ENCODE peak calls at places on chromosomes 16 and 17, in seven cellular contexts. I is HFF-Myc; J is progenitor cell of endocrine pancreas; E is omental fat pad; F is thoracic aorta; X is mesothelial cell of epicardium; N is activated CD8-positive, alpha-beta T cell treated with anti-CD3 and anti-CD28 coated beads for 36 hours. V is an unnamed sample.

GRCh38 chr16:60945225-60945624 is 1091.0 kb downstream of the CDH8 start:
- DNase-seq in J (peak; percentile 55), E (no peak), N (no peak), I (no peak), X (peak; percentile 54), F (no peak), V (peak; percentile 45)

GRCh38 chr17:49549311-49549605 is 26.4 kb upstream of the NXPH3 start:
- DNase-seq in E (no peak), J (no peak), X (no peak), I (no peak), N (no peak), F (no peak), V (no peak)

GRCh38 chr16:11052080-11052808 is 107.9 kb downstream of the CLEC16A start:
- DNase-seq in J (no peak), E (no peak), N (peak; percentile 93), I (no peak), X (no peak), F (no peak), V (no peak)

GRCh38 chr17:6047966-6048365 is 22.2 kb upstream of the WSCD1 start:
- DNase-seq in X (no peak), F (no peak), I (no peak), E (no peak), J (no peak), N (no peak), V (no peak)

GRCh38 chr16:28205974-28206373 is 5.8 kb downstream of the XPO6 start:
- DNase-seq in J (no peak), X (no peak), F (no peak), E (no peak), I (no peak), N (no peak), V (no peak)

GRCh38 chr17:79531191-79531590 is 79.7 kb downstream of the RBFOX3 start:
- DNase-seq in I (no peak), J (no peak), E (no peak), F (no peak), N (no peak), X (no peak), V (no peak)

GRCh38 chr17:61658183-61658582 is 67.2 kb upstream of the NACA2 start:
- DNase-seq in E (no peak), N (no peak), F (no peak), I (no peak), J (no peak), X (no peak), V (no peak)

GRCh38 chr17:11981862-11982261 is 15.4 kb downstream of the ZNF18 start:
- DNase-seq in J (no peak), X (no peak), N (no peak), F (no peak), E (no peak), I (no peak), V (no peak)

GRCh38 chr17:1720856-1721386 is 3.6 kb upstream of the WDR81 start:
- DNase-seq in X (peak; percentile 77), J (peak; percentile 52), F (no peak), E (peak; percentile 65), I (no peak), N (peak; percentile 82), V (peak; percentile 62)

GRCh38 chr16:85185281-85185680 is 73.0 kb upstream of the CIBAR2 start:
- DNase-seq in X (no peak), F (no peak), J (no peak), E (no peak), N (no peak), I (no peak), V (no peak)

GRCh38 chr17:72030067-72030899 is 90.5 kb upstream of the SOX9 start:
- DNase-seq in J (peak; percentile 11), F (no peak), X (peak; percentile 51), N (peak; percentile 48), I (peak; percentile 15), E (no peak), V (peak; percentile 50)

GRCh38 chr16:12295395-12295794 is 318.9 kb downstream of the SNX29 start:
- DNase-seq in J (no peak), F (no peak), N (no peak), X (no peak), E (no peak), I (no peak), V (no peak)

GRCh38 chr17:27276653-27277156 is 17.2 kb upstream of the WSB1 start:
- DNase-seq in I (no peak), J (no peak), X (peak; percentile 44), F (no peak), E (no peak), N (no peak), V (peak; percentile 44)

GRCh38 chr16:658679-659571 is 9.0 kb upstream of the RHOT2 start:
- DNase-seq in N (no peak), F (no peak), E (no peak), I (no peak), J (no peak), X (no peak), V (no peak)

GRCh38 chr16:50533317-50533716 is 14.9 kb upstream of the NKD1 start:
- DNase-seq in J (no peak), I (no peak), E (no peak), F (no peak), N (no peak), X (peak; percentile 34), V (no peak)

GRCh38 chr16:88588754-88589153 is 18.6 kb downstream of the ZC3H18 start:
- DNase-seq in X (no peak), J (no peak), F (no peak), E (no peak), N (no peak), I (no peak), V (no peak)

GRCh38 chr17:77963441-77963840 is 4.9 kb downstream of the TNRC6C start:
- DNase-seq in J (no peak), E (no peak), N (peak; percentile 68), I (peak; percentile 66), X (peak; percentile 57), F (no peak), V (no peak)

GRCh38 chr17:1915889-1916288 is 86.1 kb downstream of the RPA1 start:
- DNase-seq in N (no peak), X (no peak), E (no peak), J (no peak), F (no peak), I (no peak), V (no peak)

GRCh38 chr17:46764709-46765401 is 53.6 kb downstream of the WNT3 start:
- DNase-seq in F (no peak), J (no peak), X (peak; percentile 36), N (no peak), I (peak; percentile 48), E (no peak), V (no peak)

GRCh38 chr16:4624827-4625616 is 396 bp downstream of the MGRN1 start:
- DNase-seq in N (peak; percentile 94), E (peak; percentile 73), F (peak; percentile 33), I (no peak), X (peak; percentile 71), J (no peak), V (peak; percentile 48)

GRCh38 chr17:6698004-6698403 is 15.2 kb downstream of the SLC13A5 start:
- DNase-seq in F (no peak), N (no peak), X (no peak), I (no peak), E (no peak), J (no peak), V (no peak)

GRCh38 chr17:1928976-1929375 is 96.2 kb downstream of the RTN4RL1 start:
- DNase-seq in N (no peak), I (no peak), F (no peak), J (no peak), E (no peak), X (no peak), V (no peak)

GRCh38 chr16:78028018-78028417 is 5.7 kb downstream of the CLEC3A start:
- DNase-seq in F (no peak), J (no peak), I (no peak), E (no peak), X (no peak), N (no peak), V (no peak)

GRCh38 chr17:53119773-53120172 is 703.0 kb upstream of the KIF2B start:
- DNase-seq in F (no peak), J (no peak), E (no peak), X (no peak), N (no peak), I (no peak), V (no peak)

GRCh38 chr17:61833536-61834203 is 29.7 kb downstream of the BRIP1 start:
- DNase-seq in I (peak; percentile 45), J (no peak), E (no peak), X (no peak), N (no peak), F (no peak), V (no peak)

GRCh38 chr17:3557768-3558583 is at the start of gene TRPV3:
- DNase-seq in N (peak; percentile 68), I (no peak), F (no peak), J (no peak), E (no peak), X (no peak), V (no peak)

GRCh38 chr16:70565053-70565452 is 41.4 kb downstream of the SF3B3 start:
- DNase-seq in X (no peak), N (no peak), I (no peak), F (no peak), J (no peak), E (no peak), V (no peak)

DNA sequence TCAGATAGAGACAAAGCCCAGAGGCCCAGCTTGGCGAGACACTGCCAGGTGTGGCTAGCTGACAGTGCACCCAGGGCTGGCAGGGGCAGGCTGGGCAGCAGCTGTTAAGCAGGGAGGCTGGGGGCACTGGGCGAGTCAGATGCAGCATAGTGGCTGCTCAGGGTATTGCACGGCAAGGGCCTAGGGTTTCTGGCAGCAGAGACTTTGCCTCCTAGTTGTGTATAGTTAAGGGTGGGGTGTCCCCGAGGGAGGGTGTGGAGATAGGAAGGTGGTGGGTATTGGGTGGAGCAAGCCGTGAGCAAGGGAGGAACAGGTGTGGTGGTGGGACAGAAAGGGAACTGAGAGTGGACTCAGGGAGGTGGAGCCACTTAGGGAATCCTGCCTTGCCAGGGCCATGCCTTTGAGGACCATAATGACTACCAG is 66.0 kb downstream of the SMPD3 start:
- DNase-seq in E (no peak), N (peak; percentile 55), F (no peak), X (no peak), J (no peak), I (no peak), V (no peak)
- TF ChIP-seq CTCF in E (no peak), N (peak; percentile 73), F (peak; percentile 17), X (peak; percentile 40), J (peak; percentile 41), I (peak; percentile 15), V (peak; percentile 44)

GRCh38 chr17:81394831-81395599 is at the start of gene BAHCC1:
- DNase-seq in J (peak; percentile 99), X (peak; percentile 100), F (peak; percentile 100), I (peak; percentile 98), E (peak; percentile 100), N (peak; percentile 95), V (peak; percentile 97)
- TF ChIP-seq CTCF in J (no peak), X (no peak), F (no peak), I (no peak), E (no peak), N (no peak), V (no peak)

GRCh38 chr17:59899099-59899498 is 6.2 kb downstream of the RPS6KB1 start:
- DNase-seq in N (no peak), J (no peak), E (no peak), I (no peak), X (no peak), F (no peak), V (no peak)
- TF ChIP-seq CTCF in N (peak; percentile 33), J (no peak), E (no peak), I (no peak), X (no peak), F (no peak), V (no peak)

DNA sequence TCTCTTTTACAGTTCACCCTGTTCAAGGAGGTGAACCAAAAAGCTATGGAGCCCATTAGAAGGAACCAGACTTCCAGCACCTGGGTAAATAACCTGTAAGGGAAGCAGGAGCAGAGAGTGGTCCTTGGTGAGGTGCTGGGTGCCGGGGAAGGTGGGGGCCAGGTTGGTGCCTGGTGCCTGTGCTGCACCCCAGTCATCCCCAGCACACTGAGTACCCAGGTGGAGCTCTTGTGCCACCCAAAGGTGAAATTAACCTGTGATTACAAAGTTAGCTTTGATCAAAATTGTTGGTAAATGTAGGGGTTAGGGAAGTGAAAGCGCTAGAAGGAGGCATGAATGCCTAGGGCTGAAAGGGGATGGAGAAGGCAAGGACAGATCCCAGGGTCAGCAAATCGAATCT is 58.6 kb downstream of the CDRT4 start:
- DNase-seq in N (no peak), F (no peak), J (no peak), E (no peak), I (no peak), X (no peak), V (no peak)
- TF ChIP-seq CTCF in N (no peak), F (no peak), J (no peak), E (no peak), I (no peak), X (no peak), V (no peak)